ENCODE peak calls at places on chromosomes 5 and 9, in ten cellular contexts. A is cardiac septum; V is NCI-H460; N is SK-N-SH; I is left ventricle myocardium inferior; K is left cardiac atrium; B is lung microvascular endothelial cell; E is activated CD4-positive, alpha-beta memory T cell treated with anti-CD3 and anti-CD28 coated beads, Interleukin-2, amount 10 ng/mL, durations not matched to agents 7 days and 5 days; S is A172; O is DMS53. W is an unnamed sample.

GRCh38 chr5:130836729-130837660 is 328.1 kb downstream of the HINT1 start:
- DNase-seq in A (no peak), B (no peak), O (peak; percentile 68), K (no peak), I (no peak), N (no peak), S (peak; percentile 22), E (no peak), V (peak; percentile 34), W (no peak)

GRCh38 chr5:138464388-138465287 is 641 bp upstream of the EGR1 start:
- DNase-seq in S (peak; percentile 99), E (peak; percentile 97), O (peak; percentile 100), A (peak; percentile 97), N (peak; percentile 89), B (peak; percentile 98), K (peak; percentile 96), I (peak; percentile 94), V (peak; percentile 99), W (peak; percentile 94)

GRCh38 chr9:115353681-115354080 is 235.7 kb upstream of the TNC start:
- DNase-seq in I (no peak), B (no peak), S (no peak), A (no peak), O (peak; percentile 71), K (no peak), E (no peak), V (no peak), N (no peak), W (no peak)

GRCh38 chr5:127619908-127620479 is 28.9 kb upstream of the CTXN3 start:
- DNase-seq in A (no peak), B (no peak), V (no peak), N (no peak), O (no peak), E (no peak), S (no peak), I (no peak), K (no peak), W (no peak)

GRCh38 chr9:123120953-123121352 is 87.5 kb downstream of the GPR21 start:
- DNase-seq in E (no peak), I (no peak), B (no peak), A (no peak), V (no peak), N (no peak), K (no peak), O (no peak), S (no peak), W (no peak)

GRCh38 chr5:159849437-159850191 is 66.7 kb upstream of the ADRA1B start:
- DNase-seq in A (no peak), O (peak; percentile 89), B (peak; percentile 60), N (no peak), I (no peak), V (no peak), E (no peak), S (peak; percentile 89), K (no peak), W (no peak)

GRCh38 chr9:80994892-80995291 is 694.5 kb downstream of the TLE1 start:
- DNase-seq in B (peak; percentile 85), A (no peak), S (peak; percentile 72), E (no peak), K (no peak), V (no peak), O (no peak), I (no peak), N (no peak), W (no peak)

GRCh38 chr9:3865373-3865772 is 339.6 kb upstream of the RFX3 start:
- DNase-seq in K (no peak), V (no peak), E (no peak), I (no peak), N (no peak), O (no peak), A (no peak), S (no peak), B (peak; percentile 64), W (no peak)

GRCh38 chr5:172769324-172769597 is 1.7 kb downstream of the DUSP1 start:
- DNase-seq in B (no peak), O (no peak), E (no peak), I (no peak), N (no peak), A (no peak), S (no peak), K (no peak), V (no peak), W (no peak)

GRCh38 chr5:75363111-75363510 is 26.1 kb downstream of the HMGCR start:
- DNase-seq in O (no peak), K (no peak), E (no peak), V (no peak), A (no peak), B (no peak), S (no peak), I (no peak), N (no peak), W (no peak)

W was measured in T-cell.